ENCODE peak calls at places on chromosomes 3 and 15, in four cellular contexts. M, Z, R and Q are unnamed samples.

GRCh38 chr15:41607033-41607432 is 48.0 kb downstream of the TYRO3 start:
- DNase-seq in M (no peak), Z (no peak), R (no peak), Q (no peak)

GRCh38 chr3:111714305-111714704 is 119.2 kb upstream of the ZBED2 start:
- DNase-seq in M (peak), Z (no peak), R (no peak), Q (no peak)

GRCh38 chr3:185823280-185824044 is 1.4 kb downstream of the IGF2BP2 start:
- DNase-seq in M (no peak), Z (peak), R (peak), Q (peak)

GRCh38 chr3:12891985-12892839 is 50.8 kb upstream of the RPL32 start:
- DNase-seq in M (no peak), Z (peak), R (no peak), Q (no peak)

GRCh38 chr3:142489572-142490323 is 41.9 kb upstream of the XRN1 start:
- DNase-seq in M (no peak), Z (no peak), R (no peak), Q (no peak)

GRCh38 chr3:128556949-128557348 is 63.9 kb upstream of the GATA2 start:
- DNase-seq in M (no peak), Z (no peak), R (no peak), Q (peak)

GRCh38 chr3:112407214-112407887 is 74.4 kb downstream of the CD200 start:
- DNase-seq in M (no peak), Z (no peak), R (no peak), Q (no peak)

GRCh38 chr3:36302110-36302509 is 78.2 kb upstream of the STAC start:
- DNase-seq in M (no peak), Z (no peak), R (no peak), Q (no peak)

GRCh38 chr15:63332367-63333078 is 49.1 kb downstream of the CA12 start:
- DNase-seq in M (no peak), Z (no peak), R (no peak), Q (no peak)

GRCh38 chr3:133049491-133049890 is 11.3 kb downstream of the TMEM108 start:
- DNase-seq in M (no peak), Z (no peak), R (no peak), Q (no peak)

GRCh38 chr3:11288786-11289637 is 16.8 kb downstream of the ATG7 start:
- DNase-seq in M (no peak), Z (peak), R (no peak), Q (no peak)

GRCh38 chr3:7957024-7957423 is 544.6 kb upstream of the LMCD1 start:
- DNase-seq in M (no peak), Z (no peak), R (no peak), Q (no peak)

GRCh38 chr15:91790826-91791225 is 62.7 kb upstream of the SLCO3A1 start:
- DNase-seq in M (no peak), Z (no peak), R (no peak), Q (no peak)

GRCh38 chr3:124362418-124362817 is 367.8 kb upstream of the UMPS start:
- DNase-seq in M (no peak), Z (no peak), R (no peak), Q (no peak)

GRCh38 chr15:48556159-48556897 is 89.2 kb downstream of the FBN1 start:
- DNase-seq in M (no peak), Z (no peak), R (no peak), Q (no peak)

GRCh38 chr3:20136231-20136630 is 49.8 kb downstream of the SGO1 start:
- DNase-seq in M (no peak), Z (no peak), R (no peak), Q (no peak)

GRCh38 chr3:42424911-42425310 is 14.5 kb upstream of the LYZL4 start:
- DNase-seq in M (no peak), Z (no peak), R (no peak), Q (no peak)

GRCh38 chr3:151552589-151552988 is 91.7 kb upstream of the IGSF10 start:
- DNase-seq in M (no peak), Z (no peak), R (no peak), Q (no peak)

GRCh38 chr3:127288921-127289645 is 1.2 kb upstream of the PRR20G start:
- DNase-seq in M (no peak), Z (no peak), R (no peak), Q (no peak)

GRCh38 chr3:72255736-72256559 is 471.0 kb upstream of the PROK2 start:
- DNase-seq in M (no peak), Z (no peak), R (no peak), Q (peak)

GRCh38 chr3:156762631-156763185 is 63.4 kb upstream of the LEKR1 start:
- DNase-seq in M (no peak), Z (no peak), R (no peak), Q (peak)

GRCh38 chr3:45958333-45958791 is 15.1 kb downstream of the CXCR6 start:
- DNase-seq in M (no peak), Z (no peak), R (no peak), Q (no peak)

GRCh38 chr3:147816770-147817169 is 407.6 kb downstream of the ZIC1 start:
- DNase-seq in M (no peak), Z (no peak), R (peak), Q (peak)

GRCh38 chr3:69200384-69201068 is 78.1 kb upstream of the LMOD3 start:
- DNase-seq in M (no peak), Z (no peak), R (no peak), Q (no peak)

GRCh38 chr3:24929521-24929920 is 434.9 kb upstream of the THRB start:
- DNase-seq in M (no peak), Z (no peak), R (no peak), Q (no peak)

GRCh38 chr15:93942140-93942808 is 289.1 kb upstream of the MCTP2 start:
- DNase-seq in M (no peak), Z (no peak), R (no peak), Q (no peak)

GRCh38 chr3:127027811-127028548 is 45.1 kb downstream of the PLXNA1 start:
- DNase-seq in M (no peak), Z (no peak), R (no peak), Q (no peak)

GRCh38 chr3:157754415-157754814 is 251.2 kb upstream of the VEPH1 start:
- DNase-seq in M (no peak), Z (no peak), R (no peak), Q (no peak)

GRCh38 chr15:70486451-70487379 is 276.6 kb downstream of the UACA start:
- DNase-seq in M (no peak), Z (peak), R (no peak), Q (peak)

GRCh38 chr3:55615694-55616310 is 128.7 kb upstream of the WNT5A start:
- DNase-seq in M (peak), Z (no peak), R (no peak), Q (no peak)

GRCh38 chr3:72818092-72818721 is 30.0 kb downstream of the SHQ1 start:
- DNase-seq in M (no peak), Z (no peak), R (no peak), Q (no peak)

GRCh38 chr3:183486472-183486871 is 58.1 kb upstream of the MCF2L2 start:
- DNase-seq in M (no peak), Z (no peak), R (no peak), Q (no peak)

GRCh38 chr15:70318996-70319465 is 221.3 kb upstream of the TLE3 start:
- DNase-seq in M (no peak), Z (no peak), R (no peak), Q (peak)